ENCODE peak calls at places on chromosome 18, in four cellular contexts. One of them, this sample, is unnamed.

GRCh38 chr18:3839481-3840075 is 389.6 kb downstream of the TGIF1 start:
- DNase-seq in epithelial cell of proximal tubule: no peak
- DNase-seq in endothelial cell: no peak
- DNase-seq in GM12865: no peak
- DNase-seq in this sample: no peak

GRCh38 chr18:28158083-28158581 is 18.8 kb downstream of the CDH2 start:
- DNase-seq in epithelial cell of proximal tubule: no peak
- DNase-seq in endothelial cell: no peak
- DNase-seq in GM12865: no peak
- DNase-seq in this sample: no peak

GRCh38 chr18:27400001-27400400 is 214.9 kb upstream of the CHST9 start:
- DNase-seq in epithelial cell of proximal tubule: no peak
- DNase-seq in endothelial cell: peak; percentile 29
- DNase-seq in GM12865: no peak
- DNase-seq in this sample: no peak

GRCh38 chr18:59052965-59053960 is 86.4 kb upstream of the SEC11C start:
- DNase-seq in epithelial cell of proximal tubule: no peak
- DNase-seq in endothelial cell: no peak
- DNase-seq in GM12865: no peak
- DNase-seq in this sample: no peak

GRCh38 chr18:21741511-21742322 is 1.1 kb downstream of the MIB1 start:
- DNase-seq in epithelial cell of proximal tubule: no peak
- DNase-seq in endothelial cell: peak; percentile 44
- DNase-seq in GM12865: peak; percentile 45
- DNase-seq in this sample: no peak

GRCh38 chr18:57434536-57435494 is at the start of gene ONECUT2:
- DNase-seq in epithelial cell of proximal tubule: peak; percentile 31
- DNase-seq in endothelial cell: peak; percentile 99
- DNase-seq in GM12865: peak; percentile 74
- DNase-seq in this sample: no peak

GRCh38 chr18:35580748-35581534 is 599 bp upstream of the GALNT1 start:
- DNase-seq in epithelial cell of proximal tubule: no peak
- DNase-seq in endothelial cell: peak; percentile 57
- DNase-seq in GM12865: peak; percentile 74
- DNase-seq in this sample: no peak

GRCh38 chr18:44945847-44946490 is 265.3 kb downstream of the SETBP1 start:
- DNase-seq in epithelial cell of proximal tubule: no peak
- DNase-seq in endothelial cell: no peak
- DNase-seq in GM12865: no peak
- DNase-seq in this sample: no peak

GRCh38 chr18:2979027-2979570 is 33.8 kb downstream of the LPIN2 start:
- DNase-seq in epithelial cell of proximal tubule: no peak
- DNase-seq in endothelial cell: no peak
- DNase-seq in GM12865: no peak
- DNase-seq in this sample: no peak

GRCh38 chr18:40956213-40956612 is 998.8 kb upstream of the PIK3C3 start:
- DNase-seq in epithelial cell of proximal tubule: no peak
- DNase-seq in endothelial cell: no peak
- DNase-seq in GM12865: no peak
- DNase-seq in this sample: no peak

GRCh38 chr18:72542993-72543361 is 1.2 kb downstream of the CBLN2 start:
- DNase-seq in epithelial cell of proximal tubule: no peak
- DNase-seq in endothelial cell: no peak
- DNase-seq in GM12865: no peak
- DNase-seq in this sample: no peak